ENCODE peak calls at places on chromosomes 6 and 20, in five cellular contexts. One of them, this sample, is unnamed.

GRCh38 chr20:5734559-5735137 is 15.6 kb upstream of the SHLD1 start:
- DNase-seq in stromal cell of bone marrow: no peak
- DNase-seq in kidney tubule cell: peak
- DNase-seq in tibial artery: no peak
- DNase-seq in activated CD4-positive, CD25-positive, alpha-beta regulatory T cell treated with anti-CD3 and anti-CD28 coated beads, Interleukin-2, amount 50 U/mL, for 72 hours: no peak
- DNase-seq in this sample: no peak

GRCh38 chr6:10522929-10523573 is 1.9 kb downstream of the GCNT2 start:
- DNase-seq in activated CD4-positive, CD25-positive, alpha-beta regulatory T cell treated with anti-CD3 and anti-CD28 coated beads, Interleukin-2, amount 50 U/mL, for 72 hours: no peak
- DNase-seq in stromal cell of bone marrow: no peak
- DNase-seq in tibial artery: no peak
- DNase-seq in kidney tubule cell: peak
- DNase-seq in this sample: no peak

GRCh38 chr20:19974621-19975435 is 42.3 kb upstream of the NAA20 start:
- DNase-seq in kidney tubule cell: peak
- DNase-seq in activated CD4-positive, CD25-positive, alpha-beta regulatory T cell treated with anti-CD3 and anti-CD28 coated beads, Interleukin-2, amount 50 U/mL, for 72 hours: no peak
- DNase-seq in stromal cell of bone marrow: peak
- DNase-seq in tibial artery: peak
- DNase-seq in this sample: peak

GRCh38 chr6:114638346-114638745 is 295.5 kb upstream of the HS3ST5 start:
- DNase-seq in kidney tubule cell: peak
- DNase-seq in stromal cell of bone marrow: no peak
- DNase-seq in tibial artery: no peak
- DNase-seq in activated CD4-positive, CD25-positive, alpha-beta regulatory T cell treated with anti-CD3 and anti-CD28 coated beads, Interleukin-2, amount 50 U/mL, for 72 hours: no peak
- DNase-seq in this sample: no peak

GRCh38 chr6:26026833-26027490 is 60.3 kb upstream of the HFE start:
- DNase-seq in stromal cell of bone marrow: peak
- DNase-seq in tibial artery: peak
- DNase-seq in kidney tubule cell: peak
- DNase-seq in activated CD4-positive, CD25-positive, alpha-beta regulatory T cell treated with anti-CD3 and anti-CD28 coated beads, Interleukin-2, amount 50 U/mL, for 72 hours: peak
- DNase-seq in this sample: peak

GRCh38 chr20:24935140-24935539 is 13.9 kb upstream of the CST7 start:
- DNase-seq in tibial artery: no peak
- DNase-seq in activated CD4-positive, CD25-positive, alpha-beta regulatory T cell treated with anti-CD3 and anti-CD28 coated beads, Interleukin-2, amount 50 U/mL, for 72 hours: no peak
- DNase-seq in kidney tubule cell: no peak
- DNase-seq in stromal cell of bone marrow: no peak
- DNase-seq in this sample: no peak

GRCh38 chr6:166624275-166624674 is 2.8 kb downstream of the RPS6KA2 start:
- DNase-seq in kidney tubule cell: no peak
- DNase-seq in activated CD4-positive, CD25-positive, alpha-beta regulatory T cell treated with anti-CD3 and anti-CD28 coated beads, Interleukin-2, amount 50 U/mL, for 72 hours: no peak
- DNase-seq in tibial artery: peak
- DNase-seq in stromal cell of bone marrow: no peak
- DNase-seq in this sample: peak

GRCh38 chr6:7003041-7003440 is 104.7 kb upstream of the RREB1 start:
- DNase-seq in tibial artery: no peak
- DNase-seq in kidney tubule cell: no peak
- DNase-seq in activated CD4-positive, CD25-positive, alpha-beta regulatory T cell treated with anti-CD3 and anti-CD28 coated beads, Interleukin-2, amount 50 U/mL, for 72 hours: no peak
- DNase-seq in stromal cell of bone marrow: no peak
- DNase-seq in this sample: no peak

GRCh38 chr20:39775110-39775509 is 813.0 kb downstream of the DHX35 start:
- DNase-seq in kidney tubule cell: peak
- DNase-seq in stromal cell of bone marrow: peak
- DNase-seq in tibial artery: peak
- DNase-seq in activated CD4-positive, CD25-positive, alpha-beta regulatory T cell treated with anti-CD3 and anti-CD28 coated beads, Interleukin-2, amount 50 U/mL, for 72 hours: no peak
- DNase-seq in this sample: no peak

GRCh38 chr6:84263557-84263956 is 36.1 kb upstream of the CEP162 start:
- DNase-seq in tibial artery: no peak
- DNase-seq in stromal cell of bone marrow: no peak
- DNase-seq in activated CD4-positive, CD25-positive, alpha-beta regulatory T cell treated with anti-CD3 and anti-CD28 coated beads, Interleukin-2, amount 50 U/mL, for 72 hours: no peak
- DNase-seq in kidney tubule cell: no peak
- DNase-seq in this sample: no peak

GRCh38 chr20:44407402-44408184 is 52.1 kb downstream of the HNF4A start:
- DNase-seq in tibial artery: no peak
- DNase-seq in kidney tubule cell: peak
- DNase-seq in activated CD4-positive, CD25-positive, alpha-beta regulatory T cell treated with anti-CD3 and anti-CD28 coated beads, Interleukin-2, amount 50 U/mL, for 72 hours: no peak
- DNase-seq in stromal cell of bone marrow: peak
- DNase-seq in this sample: no peak

GRCh38 chr6:138593100-138593877 is 94.0 kb upstream of the NHSL1 start:
- DNase-seq in tibial artery: no peak
- DNase-seq in kidney tubule cell: peak
- DNase-seq in activated CD4-positive, CD25-positive, alpha-beta regulatory T cell treated with anti-CD3 and anti-CD28 coated beads, Interleukin-2, amount 50 U/mL, for 72 hours: no peak
- DNase-seq in stromal cell of bone marrow: peak
- DNase-seq in this sample: peak

GRCh38 chr6:40722081-40722480 is 134.9 kb upstream of the LRFN2 start:
- DNase-seq in tibial artery: no peak
- DNase-seq in stromal cell of bone marrow: no peak
- DNase-seq in activated CD4-positive, CD25-positive, alpha-beta regulatory T cell treated with anti-CD3 and anti-CD28 coated beads, Interleukin-2, amount 50 U/mL, for 72 hours: no peak
- DNase-seq in kidney tubule cell: peak
- DNase-seq in this sample: no peak

GRCh38 chr6:28719275-28719940 is 193.7 kb downstream of the GPX5 start:
- DNase-seq in tibial artery: no peak
- DNase-seq in kidney tubule cell: peak
- DNase-seq in activated CD4-positive, CD25-positive, alpha-beta regulatory T cell treated with anti-CD3 and anti-CD28 coated beads, Interleukin-2, amount 50 U/mL, for 72 hours: no peak
- DNase-seq in stromal cell of bone marrow: no peak
- DNase-seq in this sample: peak

GRCh38 chr6:71726121-71726520 is 160.2 kb upstream of the RIMS1 start:
- DNase-seq in stromal cell of bone marrow: no peak
- DNase-seq in activated CD4-positive, CD25-positive, alpha-beta regulatory T cell treated with anti-CD3 and anti-CD28 coated beads, Interleukin-2, amount 50 U/mL, for 72 hours: no peak
- DNase-seq in tibial artery: no peak
- DNase-seq in kidney tubule cell: no peak
- DNase-seq in this sample: no peak

GRCh38 chr6:51719297-51719696 is 368.1 kb downstream of the PKHD1 start:
- DNase-seq in tibial artery: no peak
- DNase-seq in stromal cell of bone marrow: no peak
- DNase-seq in activated CD4-positive, CD25-positive, alpha-beta regulatory T cell treated with anti-CD3 and anti-CD28 coated beads, Interleukin-2, amount 50 U/mL, for 72 hours: no peak
- DNase-seq in kidney tubule cell: no peak
- DNase-seq in this sample: no peak

GRCh38 chr6:111626446-111626845 is 20.8 kb upstream of the TRAF3IP2 start:
- DNase-seq in activated CD4-positive, CD25-positive, alpha-beta regulatory T cell treated with anti-CD3 and anti-CD28 coated beads, Interleukin-2, amount 50 U/mL, for 72 hours: no peak
- DNase-seq in tibial artery: no peak
- DNase-seq in kidney tubule cell: no peak
- DNase-seq in stromal cell of bone marrow: no peak
- DNase-seq in this sample: no peak

GRCh38 chr6:15779726-15780125 is 116.9 kb upstream of the DTNBP1 start:
- DNase-seq in kidney tubule cell: no peak
- DNase-seq in tibial artery: no peak
- DNase-seq in activated CD4-positive, CD25-positive, alpha-beta regulatory T cell treated with anti-CD3 and anti-CD28 coated beads, Interleukin-2, amount 50 U/mL, for 72 hours: no peak
- DNase-seq in stromal cell of bone marrow: no peak
- DNase-seq in this sample: no peak

GRCh38 chr20:49285233-49285668 is 7.4 kb upstream of the ZNFX1 start:
- DNase-seq in kidney tubule cell: peak
- DNase-seq in activated CD4-positive, CD25-positive, alpha-beta regulatory T cell treated with anti-CD3 and anti-CD28 coated beads, Interleukin-2, amount 50 U/mL, for 72 hours: no peak
- DNase-seq in stromal cell of bone marrow: no peak
- DNase-seq in tibial artery: no peak
- DNase-seq in this sample: no peak

GRCh38 chr20:51354191-51354768 is 188.2 kb downstream of the NFATC2 start:
- DNase-seq in activated CD4-positive, CD25-positive, alpha-beta regulatory T cell treated with anti-CD3 and anti-CD28 coated beads, Interleukin-2, amount 50 U/mL, for 72 hours: no peak
- DNase-seq in kidney tubule cell: peak
- DNase-seq in tibial artery: no peak
- DNase-seq in stromal cell of bone marrow: peak
- DNase-seq in this sample: no peak

GRCh38 chr20:64102647-64103354 is 4.6 kb downstream of the NPBWR2 start:
- DNase-seq in activated CD4-positive, CD25-positive, alpha-beta regulatory T cell treated with anti-CD3 and anti-CD28 coated beads, Interleukin-2, amount 50 U/mL, for 72 hours: peak
- DNase-seq in stromal cell of bone marrow: no peak
- DNase-seq in tibial artery: no peak
- DNase-seq in kidney tubule cell: no peak
- DNase-seq in this sample: no peak

GRCh38 chr6:128725271-128726233 is 157.4 kb upstream of the LAMA2 start:
- DNase-seq in tibial artery: no peak
- DNase-seq in activated CD4-positive, CD25-positive, alpha-beta regulatory T cell treated with anti-CD3 and anti-CD28 coated beads, Interleukin-2, amount 50 U/mL, for 72 hours: no peak
- DNase-seq in kidney tubule cell: peak
- DNase-seq in stromal cell of bone marrow: peak
- DNase-seq in this sample: peak